ENCODE peak calls at places on chromosome 1, in five cellular contexts. Q, C, V, P and F are unnamed samples.

GRCh38 chr1:17046043-17046657 is 7.7 kb downstream of the SDHB start:
- DNase-seq in Q (no peak), C (peak), V (no peak), P (peak), F (no peak)

GRCh38 chr1:202210370-202210769 is 16.8 kb downstream of the LGR6 start:
- DNase-seq in Q (peak), C (peak), V (no peak), P (no peak), F (no peak)

GRCh38 chr1:72202761-72203160 is 79.6 kb downstream of the NEGR1 start:
- DNase-seq in Q (no peak), C (no peak), V (no peak), P (no peak), F (no peak)

GRCh38 chr1:14970115-14970798 is 183.3 kb upstream of the TMEM51 start:
- DNase-seq in Q (peak), C (peak), V (no peak), P (no peak), F (peak)

GRCh38 chr1:193270996-193271395 is 84.6 kb upstream of the B3GALT2 start:
- DNase-seq in Q (no peak), C (no peak), V (no peak), P (peak), F (no peak)

GRCh38 chr1:20837554-20838192 is 50.6 kb upstream of the HP1BP3 start:
- DNase-seq in Q (no peak), C (no peak), V (no peak), P (no peak), F (no peak)

GRCh38 chr1:37602750-37603694 is 7.3 kb upstream of the GNL2 start:
- DNase-seq in Q (peak), C (peak), V (no peak), P (no peak), F (no peak)

GRCh38 chr1:116832268-116832931 is 77.3 kb upstream of the PTGFRN start:
- DNase-seq in Q (peak), C (no peak), V (no peak), P (no peak), F (no peak)

GRCh38 chr1:109636201-109636952 is 16.7 kb downstream of the AMPD2 start:
- DNase-seq in Q (peak), C (peak), V (no peak), P (no peak), F (no peak)

GRCh38 chr1:76129731-76130130 is 55.2 kb downstream of the ST6GALNAC3 start:
- DNase-seq in Q (no peak), C (no peak), V (no peak), P (no peak), F (no peak)